ENCODE peak calls at places on chromosomes 16 and 17, in four cellular contexts. One of them, this sample, is unnamed.
A peak's percentile ranks its signal among the peaks of the same experiment; 100 is the strongest.

GRCh38 chr16:12002447-12003006 is 26.0 kb downstream of the SNX29 start:
- DNase-seq in SK-N-SH: no peak
- DNase-seq in GM12878: no peak
- DNase-seq in HepG2: no peak
- DNase-seq in this sample: peak; percentile 75

GRCh38 chr17:72104863-72105234 is 16.0 kb upstream of the SOX9 start:
- DNase-seq in SK-N-SH: no peak
- DNase-seq in GM12878: no peak
- DNase-seq in HepG2: no peak
- DNase-seq in this sample: no peak

GRCh38 chr16:87569601-87570559 is 32.4 kb upstream of the JPH3 start:
- DNase-seq in SK-N-SH: peak; percentile 79
- DNase-seq in GM12878: no peak
- DNase-seq in HepG2: no peak
- DNase-seq in this sample: no peak

GRCh38 chr17:8041249-8041928 is 2.5 kb downstream of the ALOX15B start:
- DNase-seq in SK-N-SH: peak; percentile 73
- DNase-seq in GM12878: no peak
- DNase-seq in HepG2: peak; percentile 49
- DNase-seq in this sample: peak; percentile 73

GRCh38 chr17:61806081-61806828 is 57.1 kb downstream of the BRIP1 start:
- DNase-seq in SK-N-SH: no peak
- DNase-seq in GM12878: no peak
- DNase-seq in HepG2: no peak
- DNase-seq in this sample: no peak

GRCh38 chr17:1762233-1762905 is 509 bp downstream of the SERPINF1 start:
- DNase-seq in SK-N-SH: peak; percentile 67
- DNase-seq in GM12878: no peak
- DNase-seq in HepG2: peak; percentile 88
- DNase-seq in this sample: peak; percentile 39

GRCh38 chr17:78378225-78379133 is at the start of gene PGS1:
- DNase-seq in SK-N-SH: peak; percentile 97
- DNase-seq in GM12878: no peak
- DNase-seq in HepG2: no peak
- DNase-seq in this sample: peak; percentile 67

GRCh38 chr17:17351901-17352781 is 49.0 kb downstream of the NT5M start:
- DNase-seq in SK-N-SH: peak; percentile 88
- DNase-seq in GM12878: no peak
- DNase-seq in HepG2: peak; percentile 74
- DNase-seq in this sample: peak; percentile 48

GRCh38 chr16:3589441-3589921 is 12.3 kb upstream of the NLRC3 start:
- DNase-seq in SK-N-SH: no peak
- DNase-seq in GM12878: no peak
- DNase-seq in HepG2: no peak
- DNase-seq in this sample: no peak

GRCh38 chr16:22419908-22420307 is 45.5 kb upstream of the CDR2 start:
- DNase-seq in SK-N-SH: no peak
- DNase-seq in GM12878: no peak
- DNase-seq in HepG2: no peak
- DNase-seq in this sample: no peak

GRCh38 chr17:55269894-55270293 is 5.1 kb downstream of the HLF start:
- DNase-seq in SK-N-SH: no peak
- DNase-seq in GM12878: no peak
- DNase-seq in HepG2: no peak
- DNase-seq in this sample: no peak

GRCh38 chr17:1360975-1361374 is 39.0 kb downstream of the YWHAE start:
- DNase-seq in SK-N-SH: no peak
- DNase-seq in GM12878: no peak
- DNase-seq in HepG2: no peak
- DNase-seq in this sample: no peak

GRCh38 chr17:71938340-71939010 is 182.3 kb upstream of the SOX9 start:
- DNase-seq in SK-N-SH: no peak
- DNase-seq in GM12878: no peak
- DNase-seq in HepG2: no peak
- DNase-seq in this sample: no peak

GRCh38 chr17:27630607-27631408 is at the start of gene LGALS9:
- DNase-seq in SK-N-SH: no peak
- DNase-seq in GM12878: peak; percentile 53
- DNase-seq in HepG2: no peak
- DNase-seq in this sample: peak; percentile 38

GRCh38 chr17:61412860-61413653 is 13.4 kb downstream of the TBX2 start:
- DNase-seq in SK-N-SH: peak; percentile 80
- DNase-seq in GM12878: no peak
- DNase-seq in HepG2: peak; percentile 75
- DNase-seq in this sample: no peak

GRCh38 chr16:28985611-28986041 is 774 bp downstream of the LAT start:
- DNase-seq in SK-N-SH: no peak
- DNase-seq in GM12878: no peak
- DNase-seq in HepG2: no peak
- DNase-seq in this sample: no peak

GRCh38 chr17:76252040-76252954 is 12.0 kb upstream of the RNF157 start:
- DNase-seq in SK-N-SH: no peak
- DNase-seq in GM12878: no peak
- DNase-seq in HepG2: peak; percentile 94
- DNase-seq in this sample: peak; percentile 99

GRCh38 chr17:33049781-33050414 is 58.3 kb downstream of the SPACA3 start:
- DNase-seq in SK-N-SH: peak; percentile 61
- DNase-seq in GM12878: no peak
- DNase-seq in HepG2: peak; percentile 44
- DNase-seq in this sample: peak; percentile 48

GRCh38 chr16:48611329-48612137 is 1.6 kb upstream of the N4BP1 start:
- DNase-seq in SK-N-SH: no peak
- DNase-seq in GM12878: peak; percentile 58
- DNase-seq in HepG2: peak; percentile 79
- DNase-seq in this sample: no peak

GRCh38 chr16:79334127-79334526 is 266.4 kb downstream of the MAF start:
- DNase-seq in SK-N-SH: no peak
- DNase-seq in GM12878: no peak
- DNase-seq in HepG2: peak; percentile 16
- DNase-seq in this sample: no peak

GRCh38 chr17:50048988-50049387 is 6.9 kb upstream of the ITGA3 start:
- DNase-seq in SK-N-SH: no peak
- DNase-seq in GM12878: no peak
- DNase-seq in HepG2: no peak
- DNase-seq in this sample: no peak

GRCh38 chr16:57345021-57345420 is 13.6 kb upstream of the CCL22 start:
- DNase-seq in SK-N-SH: no peak
- DNase-seq in GM12878: no peak
- DNase-seq in HepG2: no peak
- DNase-seq in this sample: no peak

GRCh38 chr16:57341062-57341440 is 17.5 kb upstream of the CCL22 start:
- DNase-seq in SK-N-SH: no peak
- DNase-seq in GM12878: peak; percentile 40
- DNase-seq in HepG2: no peak
- DNase-seq in this sample: no peak

GRCh38 chr16:57341441-57342303 is 16.9 kb upstream of the CCL22 start:
- DNase-seq in SK-N-SH: peak; percentile 57
- DNase-seq in GM12878: no peak
- DNase-seq in HepG2: no peak
- DNase-seq in this sample: peak; percentile 86

GRCh38 chr16:57345666-57346204 is 12.8 kb upstream of the CCL22 start:
- DNase-seq in SK-N-SH: no peak
- DNase-seq in GM12878: no peak
- DNase-seq in HepG2: no peak
- DNase-seq in this sample: no peak

DNA sequence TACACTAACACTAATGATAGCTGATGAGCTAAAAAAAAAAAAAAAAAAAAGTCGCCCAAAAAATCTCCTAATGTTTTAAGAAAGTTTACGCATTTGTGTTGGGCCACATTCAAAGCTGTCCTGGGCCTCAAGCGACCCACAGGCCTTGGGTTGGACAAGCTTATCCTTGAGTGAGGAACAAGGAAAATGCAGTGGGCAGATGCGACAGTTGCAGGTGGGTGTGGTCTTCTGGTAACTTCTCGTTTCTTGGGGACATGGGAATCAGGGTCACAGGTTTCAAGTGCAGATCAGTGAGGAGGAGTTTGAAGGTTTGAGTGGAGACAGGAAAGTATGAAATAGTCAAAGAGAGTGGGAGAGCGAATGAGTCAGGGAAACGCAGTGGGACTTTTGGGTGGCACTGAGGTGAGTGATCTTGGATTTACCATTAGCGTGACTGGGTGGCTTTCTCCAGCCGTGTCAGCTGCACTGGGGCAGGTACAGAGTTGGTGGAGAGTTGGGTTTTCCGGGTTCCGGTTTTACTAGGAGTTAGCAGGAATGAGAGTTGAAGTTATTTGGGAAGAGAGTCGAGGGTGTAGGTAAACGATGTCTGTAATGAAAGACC is 15.4 kb upstream of the CCL22 start:
- DNase-seq in SK-N-SH: no peak
- DNase-seq in GM12878: no peak
- DNase-seq in HepG2: no peak
- DNase-seq in this sample: no peak
- TF ChIP-seq MXI1 in SK-N-SH: no peak
- TF ChIP-seq MXI1 in GM12878: no peak
- TF ChIP-seq MXI1 in HepG2: no peak
- TF ChIP-seq MXI1 in this sample: no peak

DNA sequence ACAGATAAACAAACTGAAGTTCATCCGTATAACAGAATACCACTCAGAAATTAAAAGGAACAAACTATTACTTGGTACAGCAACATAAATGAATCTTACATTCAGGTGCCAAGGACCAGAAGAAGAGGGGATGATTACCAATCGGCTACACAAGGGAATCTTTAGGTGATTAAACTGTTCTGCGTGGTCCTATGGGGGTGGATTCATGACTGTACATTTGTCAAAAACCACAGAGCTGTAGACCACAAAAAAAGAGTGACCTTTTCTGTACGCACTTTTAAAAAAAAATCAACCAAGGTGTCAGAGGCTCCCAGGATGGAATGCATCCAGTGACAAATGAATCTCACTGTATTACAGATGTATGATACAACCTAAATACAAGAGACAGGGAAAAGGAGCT is 110.8 kb downstream of the CDYL2 start:
- DNase-seq in SK-N-SH: no peak
- DNase-seq in GM12878: no peak
- DNase-seq in HepG2: no peak
- DNase-seq in this sample: peak; percentile 1
- TF ChIP-seq MXI1 in SK-N-SH: no peak
- TF ChIP-seq MXI1 in GM12878: no peak
- TF ChIP-seq MXI1 in HepG2: no peak
- TF ChIP-seq MXI1 in this sample: no peak

DNA sequence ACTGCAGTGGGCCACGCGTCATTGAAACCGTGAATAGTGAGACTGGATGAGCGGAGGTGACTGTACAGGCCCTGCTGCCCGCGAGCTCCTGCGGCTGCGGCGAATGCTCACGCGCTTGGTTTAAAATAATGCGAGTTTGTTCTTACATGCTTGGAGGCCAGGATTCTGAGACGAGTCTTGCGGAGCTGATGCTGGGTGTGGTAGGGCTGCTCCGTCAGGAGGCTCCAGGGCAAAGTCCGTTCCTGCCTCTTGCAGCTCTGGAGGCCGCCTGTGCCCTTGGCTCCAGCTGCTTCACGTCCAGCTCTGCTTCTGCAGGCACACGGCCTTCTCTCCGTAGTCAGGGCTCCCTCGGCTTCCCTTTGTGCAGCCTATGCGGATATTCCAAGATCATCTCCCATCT is 9.5 kb downstream of the ACSF3 start:
- DNase-seq in SK-N-SH: no peak
- DNase-seq in GM12878: no peak
- DNase-seq in HepG2: no peak
- DNase-seq in this sample: no peak
- TF ChIP-seq MXI1 in SK-N-SH: no peak
- TF ChIP-seq MXI1 in GM12878: no peak
- TF ChIP-seq MXI1 in HepG2: no peak
- TF ChIP-seq MXI1 in this sample: no peak

DNA sequence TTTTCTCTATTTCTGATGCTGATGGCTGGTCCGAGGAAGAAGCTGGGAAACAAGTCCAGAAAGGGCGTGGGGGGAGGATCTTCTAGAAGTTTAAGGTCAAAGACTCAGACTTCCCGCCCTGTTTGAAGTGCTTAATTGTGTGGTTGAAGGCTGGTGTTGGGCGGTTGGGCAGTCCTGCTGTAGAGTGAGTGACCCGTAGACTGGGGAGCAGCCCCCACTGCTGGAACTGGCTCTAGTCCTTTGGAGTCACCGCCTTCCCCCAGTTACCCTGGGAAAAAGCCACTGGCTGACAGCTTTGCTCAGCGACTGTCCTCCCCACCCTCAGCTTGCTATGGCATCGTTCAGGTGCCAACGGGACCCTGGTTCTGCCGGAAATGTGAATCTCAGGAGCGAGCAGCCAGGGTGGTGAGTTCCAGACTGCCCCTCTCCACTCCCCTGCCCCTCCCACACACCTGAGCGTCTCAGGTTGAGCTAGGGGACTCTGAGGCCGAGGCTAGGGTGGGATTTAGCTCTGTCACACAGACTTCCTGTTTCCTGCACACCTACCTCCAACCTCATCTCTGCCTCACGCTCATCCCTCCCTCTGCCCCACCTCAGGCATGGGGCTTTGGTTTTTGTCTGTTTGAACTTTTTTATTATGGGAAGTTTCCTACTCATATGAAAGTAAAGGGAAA is 1.7 kb downstream of the MLLT6 start:
- DNase-seq in SK-N-SH: no peak
- DNase-seq in GM12878: no peak
- DNase-seq in HepG2: no peak
- DNase-seq in this sample: no peak
- TF ChIP-seq MXI1 in SK-N-SH: no peak
- TF ChIP-seq MXI1 in GM12878: no peak
- TF ChIP-seq MXI1 in HepG2: no peak
- TF ChIP-seq MXI1 in this sample: no peak

DNA sequence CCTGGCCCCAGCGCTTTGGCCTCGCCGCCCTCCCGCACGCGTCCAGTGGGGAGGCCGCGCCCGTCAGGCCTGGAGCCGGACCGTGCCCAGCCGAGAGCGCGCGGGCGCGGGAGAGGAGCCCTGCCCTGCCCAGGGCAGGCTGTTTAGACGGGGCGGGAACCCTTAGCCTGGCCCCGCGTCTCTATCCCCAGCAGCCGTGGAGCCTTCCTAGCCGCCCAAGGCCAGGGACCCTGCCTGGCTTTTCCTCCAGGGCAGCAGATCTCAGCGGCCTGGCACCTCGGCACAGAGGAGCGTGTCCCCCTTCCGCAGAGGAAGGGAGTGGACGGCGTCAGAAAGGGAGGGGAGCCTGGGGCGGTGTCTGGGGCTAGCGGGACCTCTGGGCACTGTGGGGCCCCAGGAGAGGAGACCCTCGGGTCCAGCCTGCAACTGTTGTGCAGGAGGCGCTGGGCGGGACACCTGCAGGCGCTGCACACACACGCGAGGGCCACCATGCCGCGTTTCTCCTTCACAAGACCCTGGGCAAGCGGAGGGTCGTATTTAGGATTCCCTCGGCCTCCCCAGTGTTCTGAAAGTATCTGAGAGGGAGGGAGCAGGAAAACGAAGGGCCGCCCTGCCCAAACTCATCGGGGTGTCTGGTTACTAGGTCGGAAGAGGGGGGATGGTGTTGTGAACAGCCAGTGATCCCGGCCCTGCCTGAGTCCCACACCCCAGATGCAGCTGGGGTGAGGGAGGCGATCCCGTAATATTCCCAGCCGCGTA is 2.3 kb upstream of the NPTX1 start:
- DNase-seq in SK-N-SH: peak; percentile 73
- DNase-seq in GM12878: no peak
- DNase-seq in HepG2: no peak
- DNase-seq in this sample: no peak
- TF ChIP-seq MXI1 in SK-N-SH: no peak
- TF ChIP-seq MXI1 in GM12878: no peak
- TF ChIP-seq MXI1 in HepG2: no peak
- TF ChIP-seq MXI1 in this sample: no peak

GRCh38 chr16:15958703-15959348 is 9.4 kb downstream of the ABCC1 start:
- DNase-seq in SK-N-SH: no peak
- DNase-seq in GM12878: no peak
- DNase-seq in HepG2: no peak
- DNase-seq in this sample: no peak
- TF ChIP-seq MXI1 in SK-N-SH: no peak
- TF ChIP-seq MXI1 in GM12878: no peak
- TF ChIP-seq MXI1 in HepG2: no peak
- TF ChIP-seq MXI1 in this sample: no peak

GRCh38 chr17:30858556-30859250 is 26.9 kb downstream of the ATAD5 start:
- DNase-seq in SK-N-SH: no peak
- DNase-seq in GM12878: no peak
- DNase-seq in HepG2: no peak
- DNase-seq in this sample: peak; percentile 1
- TF ChIP-seq MXI1 in SK-N-SH: no peak
- TF ChIP-seq MXI1 in GM12878: no peak
- TF ChIP-seq MXI1 in HepG2: no peak
- TF ChIP-seq MXI1 in this sample: no peak